ENCODE peak calls at places on chromosomes 1 and 21, in six cellular contexts. I is adrenal gland, Y is uterus, G is AG04450, E is MM.1S, Z is tibial artery. F is an unnamed sample.
A peak's percentile ranks its signal among the peaks of the same experiment; 100 is the strongest.

GRCh38 chr21:42833439-42833815 is 45.9 kb downstream of the WDR4 start:
- DNase-seq in I (no peak), Y (no peak), G (no peak), E (peak; percentile 38), Z (no peak), F (no peak)

GRCh38 chr1:181104790-181105133 is 16.3 kb downstream of the IER5 start:
- DNase-seq in I (peak; percentile 46), Y (peak; percentile 63), G (no peak), E (no peak), Z (no peak), F (no peak)

GRCh38 chr1:190597361-190597760 is 119.7 kb upstream of the BRINP3 start:
- DNase-seq in I (no peak), Y (no peak), G (no peak), E (no peak), Z (no peak), F (no peak)

GRCh38 chr1:54280652-54281051 is 80.7 kb downstream of the MRPL37 start:
- DNase-seq in I (no peak), Y (no peak), G (no peak), E (no peak), Z (no peak), F (no peak)

GRCh38 chr1:234331511-234331910 is 41.7 kb upstream of the COA6 start:
- DNase-seq in I (no peak), Y (no peak), G (no peak), E (no peak), Z (no peak), F (no peak)

GRCh38 chr1:88800382-88801051 is 90.8 kb downstream of the GTF2B start:
- DNase-seq in I (peak; percentile 11), Y (no peak), G (no peak), E (peak; percentile 59), Z (no peak), F (peak; percentile 40)

GRCh38 chr1:185654199-185654951 is 79.8 kb upstream of the HMCN1 start:
- DNase-seq in I (no peak), Y (no peak), G (peak; percentile 7), E (no peak), Z (no peak), F (no peak)

GRCh38 chr1:94182191-94182590 is 55.2 kb downstream of the ARHGAP29 start:
- DNase-seq in I (no peak), Y (no peak), G (no peak), E (no peak), Z (no peak), F (no peak)

GRCh38 chr1:25809283-25809926 is 9.4 kb downstream of the SELENON start:
- DNase-seq in I (no peak), Y (no peak), G (no peak), E (no peak), Z (peak; percentile 15), F (no peak)

GRCh38 chr1:160741092-160741501 is 2.0 kb downstream of the SLAMF7 start:
- DNase-seq in I (no peak), Y (no peak), G (no peak), E (peak; percentile 69), Z (no peak), F (no peak)

GRCh38 chr1:228456252-228457016 is 30.7 kb upstream of the RNF187 start:
- DNase-seq in I (no peak), Y (no peak), G (no peak), E (no peak), Z (no peak), F (no peak)

GRCh38 chr1:165616054-165616612 is 14.9 kb upstream of the MGST3 start:
- DNase-seq in I (no peak), Y (no peak), G (no peak), E (no peak), Z (no peak), F (no peak)

GRCh38 chr1:234398849-234399381 is 25.7 kb downstream of the COA6 start:
- DNase-seq in I (no peak), Y (no peak), G (no peak), E (peak; percentile 11), Z (no peak), F (no peak)

GRCh38 chr1:162882248-162882666 is 21.3 kb upstream of the CCDC190 start:
- DNase-seq in I (no peak), Y (no peak), G (no peak), E (no peak), Z (no peak), F (no peak)

GRCh38 chr1:207808911-207809555 is 57.2 kb downstream of the CD46 start:
- DNase-seq in I (no peak), Y (no peak), G (no peak), E (no peak), Z (no peak), F (no peak)

GRCh38 chr1:3746784-3747521 is 5.3 kb upstream of the CCDC27 start:
- DNase-seq in I (peak; percentile 88), Y (peak; percentile 85), G (no peak), E (peak; percentile 70), Z (peak; percentile 86), F (peak; percentile 67)

GRCh38 chr1:38452246-38452645 is 405.7 kb upstream of the POU3F1 start:
- DNase-seq in I (no peak), Y (no peak), G (no peak), E (no peak), Z (no peak), F (no peak)

GRCh38 chr1:162974810-162975209 is 94.4 kb upstream of the RGS4 start:
- DNase-seq in I (no peak), Y (no peak), G (no peak), E (peak; percentile 29), Z (no peak), F (no peak)

GRCh38 chr1:57963545-57963944 is 539.7 kb upstream of the DAB1 start:
- DNase-seq in I (no peak), Y (no peak), G (no peak), E (no peak), Z (no peak), F (no peak)

GRCh38 chr1:37177230-37177864 is 143.0 kb upstream of the GRIK3 start:
- DNase-seq in I (peak; percentile 13), Y (no peak), G (no peak), E (peak; percentile 33), Z (no peak), F (no peak)

GRCh38 chr1:165828103-165828558 is 717 bp downstream of the UCK2 start:
- DNase-seq in I (peak; percentile 40), Y (peak; percentile 29), G (no peak), E (peak; percentile 77), Z (no peak), F (no peak)

GRCh38 chr1:93640656-93641440 is 40.8 kb downstream of the BCAR3 start:
- DNase-seq in I (no peak), Y (no peak), G (no peak), E (no peak), Z (no peak), F (no peak)

GRCh38 chr1:241225741-241226140 is 131.3 kb downstream of the RGS7 start:
- DNase-seq in I (no peak), Y (no peak), G (no peak), E (no peak), Z (no peak), F (no peak)

GRCh38 chr1:7813677-7814373 is 29.7 kb downstream of the PER3 start:
- DNase-seq in I (no peak), Y (no peak), G (no peak), E (no peak), Z (no peak), F (no peak)

GRCh38 chr1:214224605-214225354 is 56.2 kb upstream of the SMYD2 start:
- DNase-seq in I (no peak), Y (no peak), G (no peak), E (no peak), Z (no peak), F (no peak)

GRCh38 chr21:15090390-15090789 is 25.6 kb upstream of the NRIP1 start:
- DNase-seq in I (no peak), Y (no peak), G (no peak), E (no peak), Z (no peak), F (no peak)

GRCh38 chr1:18160290-18160942 is 52.8 kb downstream of the IGSF21 start:
- DNase-seq in I (peak; percentile 51), Y (no peak), G (no peak), E (no peak), Z (peak; percentile 78), F (peak; percentile 30)

GRCh38 chr1:211628446-211628845 is 47.0 kb downstream of the NEK2 start:
- DNase-seq in I (no peak), Y (no peak), G (no peak), E (no peak), Z (no peak), F (no peak)

GRCh38 chr1:211631168-211631567 is 44.3 kb downstream of the NEK2 start:
- DNase-seq in I (no peak), Y (no peak), G (no peak), E (no peak), Z (no peak), F (no peak)

GRCh38 chr1:211632117-211632807 is 43.2 kb downstream of the NEK2 start:
- DNase-seq in I (peak; percentile 77), Y (no peak), G (no peak), E (no peak), Z (no peak), F (no peak)

GRCh38 chr1:211632808-211633522 is 42.5 kb downstream of the NEK2 start:
- DNase-seq in I (peak; percentile 91), Y (no peak), G (peak; percentile 45), E (no peak), Z (no peak), F (no peak)

DNA sequence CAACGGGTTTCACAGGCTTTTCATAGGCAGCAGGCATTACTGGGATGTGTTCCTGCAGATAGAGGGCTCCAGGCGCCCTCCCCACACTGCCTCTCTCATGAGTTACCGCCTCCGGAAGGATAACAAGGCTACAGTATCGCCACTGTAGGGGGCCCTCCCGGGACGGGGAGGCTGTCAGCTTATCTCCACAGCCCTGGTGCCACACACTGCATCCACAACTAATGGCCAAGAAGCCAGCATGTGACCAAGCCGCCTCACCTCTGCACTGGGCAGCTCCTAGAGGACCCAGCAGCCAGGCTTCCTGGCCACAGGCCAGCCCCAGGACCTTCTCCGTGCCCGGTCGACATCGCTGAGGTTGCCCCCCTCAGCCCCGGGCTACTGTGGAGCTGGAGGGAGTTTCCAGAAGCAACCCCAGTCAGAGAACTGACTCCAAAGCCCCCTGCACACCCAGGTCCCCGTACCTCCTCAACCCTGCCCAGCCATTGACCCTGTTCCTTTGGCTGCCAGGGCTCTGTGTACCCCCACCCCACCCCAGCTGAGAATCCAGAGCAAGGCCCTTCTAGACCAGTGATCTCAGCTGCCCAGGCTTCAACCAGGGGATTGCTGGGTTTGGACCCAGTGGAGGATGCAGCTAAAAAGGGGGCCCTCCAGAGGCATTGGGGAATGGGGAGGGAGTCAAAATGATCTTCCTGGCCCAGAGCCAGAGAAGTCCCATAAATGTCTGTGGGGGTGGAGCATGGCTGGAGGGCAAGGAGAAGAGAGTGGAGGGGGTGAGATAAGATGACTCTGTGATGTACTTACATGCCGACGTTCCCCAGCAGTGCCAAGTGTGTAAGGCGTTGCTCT is 45.0 kb downstream of the NEK2 start:
- DNase-seq in I (no peak), Y (no peak), G (no peak), E (no peak), Z (no peak), F (no peak)
- TF ChIP-seq CTCF in I (no peak), Y (no peak), G (peak; percentile 9), E (no peak), Z (no peak), F (no peak)

GRCh38 chr1:44723064-44723463 is 7.9 kb downstream of the RNU5D-1 start:
- DNase-seq in I (no peak), Y (no peak), G (no peak), E (no peak), Z (no peak), F (no peak)
- H3K4me3 ChIP-seq in I (no peak overlapping the region), Y (no peak overlapping the region), G (no peak overlapping the region), E (peak overlapping the region; percentile 23), Z (no peak overlapping the region), F (no peak overlapping the region)

GRCh38 chr1:62908168-62908567 is 124.2 kb downstream of the ATG4C start:
- DNase-seq in I (no peak), Y (no peak), G (no peak), E (no peak), Z (no peak), F (no peak)
- H3K9me3 ChIP-seq in I (no peaks in the 10 kb centered on the region), Y (no peaks in the 10 kb centered on the region), G (no peaks in the 10 kb centered on the region), E (no peaks in the 10 kb centered on the region), Z (no peaks in the 10 kb centered on the region), F (no peaks in the 10 kb centered on the region)

GRCh38 chr1:62849031-62849430 is 65.1 kb downstream of the ATG4C start:
- DNase-seq in I (no peak), Y (no peak), G (no peak), E (no peak), Z (no peak), F (no peak)
- TF ChIP-seq CTCF in I (no peak), Y (no peak), G (no peak), E (peak; percentile 36), Z (no peak), F (no peak)